ENCODE peak calls at places on chromosomes 16 and 17, in six cellular contexts. H is omental fat pad, E is neural progenitor cell, W is mucosa of descending colon, I is fibroblast of pulmonary artery, U is MM.1S. F is an unnamed sample.

GRCh38 chr17:78133971-78134898 is 3.7 kb downstream of the TMC8 start:
- DNase-seq in H (no peak), E (peak), W (peak), I (peak), U (peak), F (peak)

GRCh38 chr16:46649571-46649970 is 28.4 kb upstream of the SHCBP1 start:
- DNase-seq in H (no peak), E (no peak), W (peak), I (peak), U (no peak), F (no peak)

GRCh38 chr17:43572368-43572980 is 26.3 kb upstream of the ETV4 start:
- DNase-seq in H (no peak), E (no peak), W (no peak), I (no peak), U (no peak), F (no peak)

GRCh38 chr17:52138752-52139151 is 19.8 kb downstream of the CA10 start:
- DNase-seq in H (no peak), E (no peak), W (no peak), I (no peak), U (no peak), F (no peak)

GRCh38 chr17:59561042-59561441 is 4.4 kb upstream of the DHX40 start:
- DNase-seq in H (no peak), E (peak), W (peak), I (peak), U (peak), F (peak)

GRCh38 chr16:74291176-74291575 is 5.4 kb upstream of the PSMD7 start:
- DNase-seq in H (no peak), E (no peak), W (no peak), I (no peak), U (no peak), F (no peak)

GRCh38 chr16:12907670-12908233 is 6.4 kb downstream of the SHISA9 start:
- DNase-seq in H (no peak), E (peak), W (no peak), I (no peak), U (no peak), F (peak)

GRCh38 chr16:81696136-81696958 is 82.7 kb upstream of the PLCG2 start:
- DNase-seq in H (no peak), E (no peak), W (no peak), I (no peak), U (no peak), F (no peak)

GRCh38 chr17:68821860-68822693 is 133.1 kb downstream of the ABCA8 start:
- DNase-seq in H (no peak), E (no peak), W (no peak), I (peak), U (no peak), F (no peak)

GRCh38 chr17:34620458-34620857 is 41.1 kb downstream of the TMEM132E start:
- DNase-seq in H (no peak), E (no peak), W (no peak), I (no peak), U (no peak), F (no peak)

GRCh38 chr16:53153130-53153529 is 98.3 kb downstream of the CHD9 start:
- DNase-seq in H (no peak), E (no peak), W (no peak), I (no peak), U (no peak), F (no peak)

GRCh38 chr17:41008811-41009210 is at the start of gene KRTAP3-1:
- DNase-seq in H (no peak), E (no peak), W (no peak), I (no peak), U (no peak), F (no peak)

GRCh38 chr17:58677204-58677880 is 14.5 kb downstream of the TEX14 start:
- DNase-seq in H (no peak), E (no peak), W (no peak), I (peak), U (no peak), F (no peak)

GRCh38 chr17:58368860-58369213 is 16.8 kb upstream of the SUPT4H1 start:
- DNase-seq in H (no peak), E (no peak), W (no peak), I (no peak), U (no peak), F (peak)

GRCh38 chr16:81821422-81822128 is 42.5 kb downstream of the PLCG2 start:
- DNase-seq in H (no peak), E (peak), W (no peak), I (no peak), U (peak), F (peak)

GRCh38 chr16:83701494-83701893 is 106.3 kb upstream of the HSBP1 start:
- DNase-seq in H (no peak), E (peak), W (peak), I (peak), U (peak), F (peak)

GRCh38 chr17:81735181-81736102 is 23.4 kb downstream of the SLC25A10 start:
- DNase-seq in H (no peak), E (no peak), W (peak), I (peak), U (no peak), F (peak)

GRCh38 chr17:3029213-3029913 is 34.0 kb downstream of the OR1D5 start:
- DNase-seq in H (no peak), E (no peak), W (no peak), I (no peak), U (no peak), F (no peak)

GRCh38 chr16:2954647-2955381 is 9.3 kb upstream of the KREMEN2 start:
- DNase-seq in H (no peak), E (no peak), W (peak), I (no peak), U (no peak), F (no peak)

GRCh38 chr17:6578491-6578890 is 22.1 kb upstream of the PITPNM3 start:
- DNase-seq in H (no peak), E (no peak), W (no peak), I (no peak), U (no peak), F (no peak)

GRCh38 chr16:77805403-77805802 is 17.0 kb downstream of the VAT1L start:
- DNase-seq in H (no peak), E (no peak), W (no peak), I (no peak), U (no peak), F (no peak)

GRCh38 chr16:29994613-29995329 is 646 bp downstream of the HIRIP3 start:
- DNase-seq in H (no peak), E (no peak), W (peak), I (peak), U (no peak), F (peak)

GRCh38 chr17:62703269-62703775 is 75.9 kb downstream of the MRC2 start:
- DNase-seq in H (no peak), E (no peak), W (no peak), I (no peak), U (no peak), F (no peak)

GRCh38 chr16:65917466-65917865 is 449.0 kb upstream of the CDH5 start:
- DNase-seq in H (no peak), E (no peak), W (no peak), I (no peak), U (no peak), F (no peak)

GRCh38 chr17:68195667-68196393 is 52.0 kb upstream of the AMZ2 start:
- DNase-seq in H (no peak), E (peak), W (no peak), I (no peak), U (no peak), F (no peak)

GRCh38 chr17:66747561-66748275 is 87.2 kb upstream of the CACNG5 start:
- DNase-seq in H (no peak), E (no peak), W (no peak), I (peak), U (no peak), F (no peak)

GRCh38 chr16:71894229-71894920 is 956 bp upstream of the IST1 start:
- DNase-seq in H (peak), E (peak), W (peak), I (peak), U (peak), F (no peak)
- TF ChIP-seq CTCF in H (no peak), E (peak), W (no peak), I (peak), U (peak), F (peak)

GRCh38 chr16:69143116-69143515 is 10.7 kb downstream of the UTP4 start:
- DNase-seq in H (no peak), E (peak), W (peak), I (peak), U (no peak), F (no peak)
- TF ChIP-seq CTCF in H (no peak), E (no peak), W (peak), I (no peak), U (no peak), F (no peak)

DNA sequence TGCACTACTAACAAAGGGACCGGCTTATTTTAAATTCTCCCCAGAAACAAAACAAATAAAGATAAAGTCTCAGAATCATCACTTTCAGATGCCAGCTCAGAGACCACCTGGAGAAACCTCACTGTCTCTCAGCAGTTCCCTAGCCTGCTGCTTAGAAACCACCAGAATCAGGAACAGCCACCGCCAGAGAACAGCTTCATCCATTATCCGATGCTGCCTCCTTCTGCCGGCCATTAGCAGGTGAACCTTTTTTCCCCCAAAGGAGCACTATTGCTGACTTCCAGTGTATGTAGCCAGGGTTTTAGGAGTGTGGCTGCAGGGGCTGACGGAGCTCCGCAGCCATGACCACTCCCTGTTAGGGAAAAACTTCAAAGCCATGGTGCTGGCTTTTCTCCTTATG is 171.2 kb upstream of the DYNLRB2 start:
- DNase-seq in H (no peak), E (peak), W (peak), I (peak), U (peak), F (no peak)
- TF ChIP-seq CTCF in H (no peak), E (peak), W (no peak), I (peak), U (peak), F (peak)

DNA sequence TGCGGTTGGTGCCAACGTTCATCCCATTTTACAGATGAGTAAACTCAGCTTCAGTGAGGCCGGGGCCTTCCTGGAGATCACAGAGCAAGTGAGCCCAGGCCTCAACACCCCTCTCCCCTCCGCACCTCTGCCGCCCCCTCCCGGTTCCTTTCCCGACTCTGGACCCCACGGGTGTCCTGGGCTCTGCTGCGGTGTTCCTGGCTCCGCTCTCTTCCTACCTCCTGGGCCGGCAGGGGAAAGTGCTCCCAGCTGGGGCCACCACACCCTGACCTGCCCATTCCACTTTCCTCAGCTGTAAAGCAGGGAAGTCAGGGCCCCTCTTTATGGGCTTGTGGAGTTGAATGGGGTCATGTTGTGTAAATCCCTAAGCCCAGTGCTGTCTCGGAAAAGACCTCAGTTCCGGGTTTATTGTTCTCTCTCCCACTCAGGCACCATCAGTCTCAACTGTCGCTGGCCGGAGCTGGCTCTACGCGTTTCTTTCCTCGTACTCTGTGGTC is 21.9 kb upstream of the ACSF3 start:
- DNase-seq in H (no peak), E (peak), W (peak), I (no peak), U (no peak), F (no peak)
- TF ChIP-seq CTCF in H (no peak), E (no peak), W (no peak), I (no peak), U (no peak), F (no peak)

GRCh38 chr16:4802659-4803287 is 340 bp upstream of the ROGDI start:
- DNase-seq in H (peak), E (peak), W (peak), I (peak), U (peak), F (peak)
- TF ChIP-seq CTCF in H (no peak), E (no peak), W (no peak), I (no peak), U (no peak), F (no peak)

DNA sequence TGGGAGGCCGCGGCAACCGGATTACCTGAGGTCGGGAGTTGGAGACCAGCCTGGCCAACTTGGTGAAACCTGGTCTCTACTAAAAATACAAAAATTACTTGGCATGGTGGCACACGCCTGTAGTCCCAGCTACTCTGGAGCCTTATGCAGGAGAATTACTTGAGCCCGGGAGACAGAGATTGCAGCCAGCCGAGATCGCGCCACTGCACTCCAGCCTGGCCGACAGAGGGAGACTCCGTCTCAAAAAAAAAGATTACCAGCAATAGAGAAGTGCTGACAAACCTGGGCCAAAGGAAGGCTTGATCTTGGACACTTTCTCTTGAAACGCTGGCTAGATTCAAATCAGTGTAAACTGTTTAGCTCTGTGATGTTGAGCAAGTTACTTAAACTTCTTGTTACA is 4.3 kb downstream of the MT1H start:
- DNase-seq in H (no peak), E (peak), W (peak), I (peak), U (peak), F (no peak)
- TF ChIP-seq CTCF in H (no peak), E (peak), W (peak), I (peak), U (peak), F (peak)

F was measured in GM13977.